ENCODE peak calls at places on chromosome 11, in four cellular contexts. W, R, V and Z are unnamed samples.

GRCh38 chr11:34149786-34150185 is 44.4 kb downstream of the NAT10 start:
- DNase-seq in W (no peak), R (peak), V (peak), Z (peak)

GRCh38 chr11:122170815-122171475 is 54.9 kb upstream of the BLID start:
- DNase-seq in W (no peak), R (peak), V (no peak), Z (no peak)

GRCh38 chr11:22624742-22625447 is 728 bp downstream of the FANCF start:
- DNase-seq in W (peak), R (peak), V (peak), Z (peak)

GRCh38 chr11:124807201-124807600 is 7.0 kb upstream of the MSANTD2 start:
- DNase-seq in W (no peak), R (no peak), V (no peak), Z (no peak)

GRCh38 chr11:61125310-61125684 is 23.0 kb downstream of the CD5 start:
- DNase-seq in W (no peak), R (no peak), V (no peak), Z (no peak)

GRCh38 chr11:128552783-128553661 is 34.3 kb downstream of the ETS1 start:
- DNase-seq in W (no peak), R (no peak), V (no peak), Z (no peak)

GRCh38 chr11:129658558-129658882 is 157.1 kb upstream of the TMEM45B start:
- DNase-seq in W (no peak), R (peak), V (no peak), Z (peak)

GRCh38 chr11:69791266-69791665 is 16.1 kb upstream of the FGF4 start:
- DNase-seq in W (no peak), R (no peak), V (no peak), Z (no peak)

GRCh38 chr11:116641561-116642045 is 131.2 kb downstream of the BUD13 start:
- DNase-seq in W (no peak), R (peak), V (peak), Z (peak)

GRCh38 chr11:113488931-113489351 is 13.7 kb upstream of the DRD2 start:
- DNase-seq in W (no peak), R (no peak), V (no peak), Z (no peak)

GRCh38 chr11:63841554-63841953 is 2.6 kb downstream of the MARK2 start:
- DNase-seq in W (no peak), R (no peak), V (no peak), Z (peak)

GRCh38 chr11:63838150-63838681 is 694 bp upstream of the MARK2 start:
- DNase-seq in W (no peak), R (no peak), V (no peak), Z (no peak)

GRCh38 chr11:63840356-63841060 is 1.6 kb downstream of the MARK2 start:
- DNase-seq in W (no peak), R (no peak), V (no peak), Z (no peak)

GRCh38 chr11:63838682-63839507 is at the start of gene MARK2:
- DNase-seq in W (peak), R (peak), V (peak), Z (peak)

DNA sequence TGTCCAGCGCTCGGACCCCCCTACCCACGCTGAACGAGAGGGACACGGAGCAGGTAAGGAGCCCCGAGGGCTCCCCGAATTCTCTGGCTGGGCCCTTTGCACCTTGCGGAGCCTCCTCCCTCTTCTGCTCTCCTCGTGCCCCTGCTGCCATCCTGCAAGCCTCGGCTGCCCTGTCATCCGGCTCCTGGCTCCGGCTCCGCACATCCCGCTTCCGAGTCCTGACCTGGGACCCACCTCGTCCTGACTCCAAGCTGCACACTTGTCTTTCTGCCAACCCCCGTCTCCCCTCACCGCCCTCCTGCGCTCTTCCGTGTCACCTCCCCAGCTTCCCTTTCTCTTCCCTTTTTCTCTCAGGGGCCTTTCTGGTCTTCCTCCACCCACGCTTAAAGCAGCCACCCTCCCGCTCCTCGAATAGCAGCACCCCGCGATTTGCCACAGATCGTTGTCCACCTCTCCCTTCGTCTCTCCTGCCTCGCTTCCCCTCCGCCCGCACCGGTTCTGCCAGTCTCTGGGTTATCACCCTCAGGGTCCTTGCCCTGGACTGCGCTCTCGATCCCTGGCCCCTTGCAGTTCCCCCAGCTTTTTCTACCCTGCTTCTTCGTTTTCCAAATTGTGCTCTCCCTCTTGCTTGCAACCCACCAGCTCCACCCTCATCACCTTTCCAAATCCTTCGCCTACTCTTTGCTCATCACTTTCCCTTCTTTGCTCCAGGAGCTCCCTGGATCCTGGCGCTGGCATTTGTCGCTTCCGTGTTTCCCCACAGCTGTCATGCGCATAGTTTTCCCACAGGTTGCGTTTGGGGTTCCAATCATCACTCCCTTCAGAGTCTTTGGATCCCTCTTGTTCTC is 822 bp downstream of the MARK2 start:
- DNase-seq in W (no peak), R (no peak), V (peak), Z (no peak)
- TF ChIP-seq PHF8 in W (no peak), R (peak), V (peak), Z (peak)

GRCh38 chr11:46278387-46279173 is 1.1 kb downstream of the CREB3L1 start:
- DNase-seq in W (no peak), R (no peak), V (peak), Z (peak)
- TF ChIP-seq PHF8 in W (no peak), R (no peak), V (peak), Z (no peak)

GRCh38 chr11:18012314-18012905 is 437 bp downstream of the SERGEF start:
- DNase-seq in W (peak), R (peak), V (peak), Z (no peak)
- TF ChIP-seq PHF8 in W (peak), R (peak), V (peak), Z (peak)

GRCh38 chr11:25247336-25247735 is 750.5 kb downstream of the LUZP2 start:
- DNase-seq in W (no peak), R (no peak), V (no peak), Z (no peak)
- TF ChIP-seq PHF8 in W (no peak), R (no peak), V (no peak), Z (no peak)

DNA sequence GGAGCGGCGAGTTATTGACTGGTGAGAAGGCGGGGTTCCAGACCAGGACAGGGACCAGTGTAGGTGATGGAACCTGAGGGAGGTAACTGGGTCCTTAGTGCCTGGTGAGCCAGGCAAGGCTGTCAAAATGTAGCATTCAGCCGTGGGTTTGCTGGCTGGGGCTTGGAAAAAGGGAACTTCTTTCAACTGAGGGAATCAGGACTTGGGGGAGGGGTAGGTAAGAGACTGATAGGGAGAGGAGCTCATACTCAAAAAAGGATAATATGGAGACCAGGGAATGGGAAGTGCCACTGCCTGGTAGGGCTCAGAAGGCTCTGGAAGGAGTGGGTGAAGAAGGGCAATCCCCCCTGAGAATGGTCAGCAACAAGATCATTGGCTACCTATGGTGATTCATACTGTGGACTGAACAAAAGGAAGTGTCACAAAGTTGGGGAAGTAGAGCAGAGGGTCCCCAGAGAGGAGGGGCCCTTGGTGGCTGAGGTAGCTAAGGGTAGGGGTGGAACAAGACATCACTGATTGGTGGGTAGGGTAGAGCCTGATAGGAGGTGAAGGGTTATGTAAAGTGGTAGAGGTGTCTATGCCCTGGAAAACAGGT is 1.9 kb downstream of the CNGA4 start:
- DNase-seq in W (no peak), R (no peak), V (no peak), Z (no peak)
- TF ChIP-seq PHF8 in W (no peak), R (no peak), V (no peak), Z (no peak)

DNA sequence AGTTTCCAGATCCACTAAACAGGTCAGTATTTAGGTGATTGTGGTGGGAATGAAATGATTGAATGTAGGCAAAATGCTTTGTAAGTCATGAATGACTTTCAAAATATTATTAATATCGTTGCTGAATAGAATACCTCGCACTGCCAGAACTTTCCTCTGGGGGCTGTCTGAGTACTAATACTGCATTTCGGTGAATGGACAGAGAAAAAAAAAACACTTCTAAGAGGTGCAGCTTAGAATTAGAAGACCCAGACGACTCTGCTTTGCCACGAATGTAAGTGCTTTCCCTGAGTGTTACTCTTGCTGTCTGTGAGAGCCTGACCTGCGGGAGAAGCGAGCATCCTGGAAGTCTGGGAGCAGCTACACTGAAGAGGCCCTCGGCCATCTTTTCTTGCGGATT is 95.0 kb downstream of the SCN3B start:
- DNase-seq in W (no peak), R (no peak), V (no peak), Z (no peak)
- TF ChIP-seq PHF8 in W (no peak), R (no peak), V (no peak), Z (no peak)

GRCh38 chr11:127452533-127452932 is 452.0 kb upstream of the KIRREL3 start:
- DNase-seq in W (no peak), R (no peak), V (no peak), Z (no peak)

GRCh38 chr11:127454856-127455255 is 454.3 kb upstream of the KIRREL3 start:
- DNase-seq in W (no peak), R (no peak), V (no peak), Z (no peak)

GRCh38 chr11:127451852-127452251 is 451.3 kb upstream of the KIRREL3 start:
- DNase-seq in W (no peak), R (no peak), V (no peak), Z (no peak)
- TF ChIP-seq PHF8 in W (no peak), R (no peak), V (no peak), Z (no peak)

DNA sequence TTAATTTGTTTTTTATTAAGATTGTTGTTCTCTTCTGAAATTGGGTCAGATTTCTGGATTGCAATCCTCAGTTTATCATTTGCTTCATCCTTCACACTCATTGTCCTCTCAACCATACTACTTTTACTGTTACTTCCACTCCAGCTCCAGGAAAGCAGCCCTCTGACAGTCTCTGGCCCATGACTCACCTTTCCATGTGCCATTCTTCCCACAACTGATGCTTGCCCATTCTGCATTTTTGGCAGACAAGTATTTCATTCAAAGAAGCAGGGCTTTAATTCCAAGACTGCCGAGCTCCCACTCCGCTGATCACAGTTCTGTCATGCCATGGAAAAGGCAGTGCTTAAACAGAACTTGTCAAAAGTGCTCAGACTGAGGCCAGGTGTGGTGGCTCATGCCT is 139.2 kb downstream of the WNT11 start:
- DNase-seq in W (no peak), R (no peak), V (no peak), Z (no peak)
- TF ChIP-seq PHF8 in W (no peak), R (no peak), V (no peak), Z (no peak)

GRCh38 chr11:123197711-123198110 is 2.7 kb upstream of the CLMP start:
- DNase-seq in W (no peak), R (no peak), V (no peak), Z (no peak)
- TF ChIP-seq PHF8 in W (no peak), R (no peak), V (no peak), Z (no peak)

DNA sequence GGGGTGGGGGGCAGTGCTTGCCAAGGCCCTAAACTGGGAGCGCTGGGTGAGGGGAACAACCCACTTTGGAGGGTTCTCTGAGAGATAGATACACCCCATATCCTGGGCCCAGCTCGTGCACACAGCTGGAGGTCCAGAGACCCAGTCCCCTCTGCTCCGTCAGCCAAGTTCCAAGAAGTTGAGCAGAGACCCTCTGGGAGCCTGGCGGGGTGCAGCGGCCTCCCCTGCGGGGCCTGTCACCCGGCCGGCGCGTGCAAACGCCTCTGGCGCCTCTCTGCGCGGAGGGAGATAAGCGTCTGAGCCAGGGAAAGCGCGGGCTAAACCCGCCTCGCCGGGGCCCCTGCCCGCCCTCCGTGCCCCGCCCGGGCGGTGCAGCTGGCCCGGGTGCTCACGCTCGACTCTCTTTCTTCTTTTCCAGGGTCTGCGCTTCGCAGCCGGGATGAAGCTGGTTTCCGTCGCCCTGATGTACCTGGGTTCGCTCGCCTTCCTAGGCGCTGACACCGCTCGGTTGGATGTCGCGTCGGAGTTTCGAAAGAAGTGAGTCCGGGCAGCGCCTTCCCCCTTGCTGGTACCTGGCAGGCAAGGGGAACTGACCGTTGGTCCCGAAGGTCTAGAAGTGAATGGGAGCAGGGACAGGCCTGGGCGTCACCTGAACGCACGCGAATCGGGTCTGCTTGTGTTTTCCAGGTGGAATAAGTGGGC is 540 bp downstream of the ADM start:
- DNase-seq in W (peak), R (peak), V (no peak), Z (no peak)
- TF ChIP-seq PHF8 in W (peak), R (peak), V (no peak), Z (peak)